ENCODE peak calls at places on chromosomes 3 and 15, in nine cellular contexts. E, N, G, K, X, M, W, P and R are unnamed samples. For H3K4me1, the result is how much of the 10 kb centered on the place peaks cover.

GRCh38 chr3:43872301-43872700 is 181.6 kb downstream of the ABHD5 start:
- DNase-seq in E (no peak), N (no peak), G (peak), K (no peak), X (no peak), M (no peak), W (no peak), P (no peak), R (no peak)

GRCh38 chr3:124552224-124552623 is 178.0 kb upstream of the UMPS start:
- DNase-seq in E (no peak), N (no peak), G (no peak), K (peak), X (no peak), M (no peak), W (peak), P (peak), R (peak)

GRCh38 chr3:146813496-146813895 is 208.3 kb upstream of the PLSCR5 start:
- DNase-seq in E (no peak), N (no peak), G (no peak), K (no peak), X (no peak), M (no peak), W (no peak), P (no peak), R (no peak)

GRCh38 chr15:43067717-43068461 is 37.9 kb downstream of the UBR1 start:
- DNase-seq in E (no peak), N (no peak), G (no peak), K (peak), X (no peak), M (peak), W (no peak), P (no peak), R (no peak)

GRCh38 chr3:84223512-84223911 is 735.3 kb upstream of the CADM2 start:
- DNase-seq in E (no peak), N (no peak), G (no peak), K (no peak), X (no peak), M (no peak), W (no peak), P (no peak), R (no peak)

GRCh38 chr3:129278970-129279906 is 568 bp downstream of the HMCES start:
- DNase-seq in E (peak), N (peak), G (peak), K (peak), X (no peak), M (peak), W (peak), P (peak), R (no peak)

GRCh38 chr3:193377591-193377990 is 962 bp downstream of the ATP13A5 start:
- DNase-seq in E (no peak), N (no peak), G (no peak), K (no peak), X (no peak), M (no peak), W (no peak), P (no peak), R (no peak)

GRCh38 chr15:99324700-99325099 is 73.4 kb downstream of the LRRC28 start:
- DNase-seq in E (no peak), N (no peak), G (no peak), K (no peak), X (no peak), M (no peak), W (no peak), P (no peak), R (no peak)

GRCh38 chr3:193347507-193348501 is 30.7 kb downstream of the ATP13A5 start:
- DNase-seq in E (no peak), N (no peak), G (no peak), K (no peak), X (no peak), M (no peak), W (no peak), P (no peak), R (no peak)

GRCh38 chr15:85972805-85973540 is 106.7 kb upstream of the AGBL1 start:
- DNase-seq in E (no peak), N (no peak), G (no peak), K (peak), X (no peak), M (no peak), W (no peak), P (no peak), R (no peak)

GRCh38 chr15:29132786-29133185 is 136.8 kb downstream of the NSMCE3 start:
- DNase-seq in E (peak), N (peak), G (peak), K (no peak), X (no peak), M (no peak), W (no peak), P (no peak), R (no peak)

GRCh38 chr15:22810735-22811338 is 24.4 kb downstream of the NIPA1 start:
- DNase-seq in E (no peak), N (no peak), G (no peak), K (no peak), X (no peak), M (no peak), W (no peak), P (no peak), R (no peak)

GRCh38 chr3:151909720-151910405 is 36.4 kb downstream of the SUCNR1 start:
- DNase-seq in E (no peak), N (no peak), G (no peak), K (no peak), X (no peak), M (no peak), W (no peak), P (no peak), R (no peak)

GRCh38 chr3:45612918-45613602 is 18.5 kb downstream of the LIMD1 start:
- DNase-seq in E (no peak), N (no peak), G (no peak), K (no peak), X (no peak), M (no peak), W (no peak), P (no peak), R (no peak)

GRCh38 chr15:90400759-90401314 is 12.8 kb downstream of the IQGAP1 start:
- DNase-seq in E (peak), N (peak), G (peak), K (peak), X (peak), M (peak), W (peak), P (peak), R (peak)

GRCh38 chr3:53740946-53741345 is 105.3 kb downstream of the CHDH start:
- DNase-seq in E (no peak), N (no peak), G (no peak), K (no peak), X (no peak), M (no peak), W (no peak), P (no peak), R (no peak)

GRCh38 chr3:57852896-57853295 is 96.8 kb downstream of the SLMAP start:
- DNase-seq in E (no peak), N (no peak), G (peak), K (peak), X (no peak), M (no peak), W (no peak), P (no peak), R (no peak)

GRCh38 chr3:197539651-197540051 is 16.1 kb downstream of the BDH1 start:
- DNase-seq in E (peak), N (no peak), G (no peak), K (no peak), X (no peak), M (peak), W (no peak), P (peak), R (peak)

GRCh38 chr3:112360574-112360973 is 27.6 kb downstream of the CD200 start:
- DNase-seq in E (no peak), N (no peak), G (no peak), K (no peak), X (no peak), M (no peak), W (peak), P (no peak), R (no peak)

GRCh38 chr3:158640646-158641045 is 3.7 kb upstream of the GFM1 start:
- DNase-seq in E (no peak), N (no peak), G (no peak), K (no peak), X (no peak), M (no peak), W (no peak), P (no peak), R (no peak)

GRCh38 chr15:75693501-75694240 is 19.0 kb downstream of the CSPG4 start:
- DNase-seq in E (no peak), N (no peak), G (no peak), K (no peak), X (no peak), M (no peak), W (no peak), P (no peak), R (no peak)

GRCh38 chr3:177692304-177692703 is 495.0 kb upstream of the TBL1XR1 start:
- DNase-seq in E (no peak), N (no peak), G (no peak), K (no peak), X (no peak), M (no peak), W (no peak), P (no peak), R (no peak)

GRCh38 chr3:56940989-56941388 is 119.5 kb upstream of the SPATA12 start:
- DNase-seq in E (no peak), N (no peak), G (no peak), K (no peak), X (no peak), M (no peak), W (no peak), P (no peak), R (no peak)

GRCh38 chr3:42053476-42053875 is 37.7 kb upstream of the TRAK1 start:
- DNase-seq in E (no peak), N (no peak), G (no peak), K (no peak), X (no peak), M (no peak), W (peak), P (no peak), R (no peak)

GRCh38 chr15:91348812-91349500 is 248.9 kb downstream of the SV2B start:
- DNase-seq in E (no peak), N (no peak), G (no peak), K (no peak), X (no peak), M (no peak), W (no peak), P (no peak), R (no peak)

GRCh38 chr3:70771426-70772147 is 459.1 kb upstream of the MDFIC2 start:
- DNase-seq in E (no peak), N (no peak), G (no peak), K (no peak), X (no peak), M (no peak), W (no peak), P (no peak), R (no peak)

GRCh38 chr15:25738171-25738792 is 124.8 kb downstream of the ATP10A start:
- DNase-seq in E (no peak), N (peak), G (no peak), K (no peak), X (no peak), M (no peak), W (no peak), P (no peak), R (no peak)

GRCh38 chr3:115833074-115833473 is 209.8 kb downstream of the GAP43 start:
- DNase-seq in E (no peak), N (no peak), G (no peak), K (no peak), X (no peak), M (no peak), W (no peak), P (no peak), R (no peak)

GRCh38 chr3:21654662-21655061 is 96.3 kb downstream of the ZNF385D start:
- DNase-seq in E (no peak), N (no peak), G (no peak), K (no peak), X (peak), M (no peak), W (no peak), P (no peak), R (no peak)

GRCh38 chr15:88956906-88957305 is 43.7 kb upstream of the MFGE8 start:
- DNase-seq in E (no peak), N (no peak), G (no peak), K (no peak), X (no peak), M (no peak), W (no peak), P (no peak), R (no peak)

GRCh38 chr15:73782339-73782979 is 29.3 kb upstream of the INSYN1 start:
- DNase-seq in E (no peak), N (no peak), G (no peak), K (no peak), X (no peak), M (no peak), W (no peak), P (no peak), R (no peak)

GRCh38 chr15:84940399-84940798 is 41.3 kb upstream of the PDE8A start:
- DNase-seq in E (no peak), N (no peak), G (no peak), K (no peak), X (no peak), M (no peak), W (no peak), P (no peak), R (no peak)

GRCh38 chr3:61802772-61803171 is 241.4 kb downstream of the PTPRG start:
- DNase-seq in E (no peak), N (no peak), G (no peak), K (no peak), X (no peak), M (no peak), W (no peak), P (no peak), R (no peak)

GRCh38 chr15:80838666-80839065 is 59.5 kb downstream of the CEMIP start:
- DNase-seq in E (no peak), N (no peak), G (no peak), K (no peak), X (no peak), M (no peak), W (no peak), P (no peak), R (no peak)

GRCh38 chr3:115660646-115661442 is 37.5 kb downstream of the GAP43 start:
- DNase-seq in E (no peak), N (no peak), G (no peak), K (no peak), X (no peak), M (no peak), W (no peak), P (no peak), R (no peak)

GRCh38 chr3:11335056-11335608 is 62.9 kb downstream of the ATG7 start:
- DNase-seq in E (no peak), N (no peak), G (peak), K (peak), X (peak), M (peak), W (no peak), P (no peak), R (peak)

GRCh38 chr15:64151727-64152506 is at the start of gene SNX22:
- DNase-seq in E (no peak), N (no peak), G (peak), K (no peak), X (no peak), M (no peak), W (peak), P (no peak), R (no peak)

GRCh38 chr3:172179680-172180399 is 140.5 kb downstream of the FNDC3B start:
- DNase-seq in E (no peak), N (no peak), G (no peak), K (peak), X (no peak), M (no peak), W (no peak), P (no peak), R (no peak)
- H3K4me1 ChIP-seq in E (under half), N (under half), G (under half), K (half or more), X (half or more), M (under half), W (under half), P (under half), R (under half)

GRCh38 chr3:100128565-100128964 is 14.3 kb upstream of the FILIP1L start:
- DNase-seq in E (no peak), N (no peak), G (no peak), K (no peak), X (no peak), M (no peak), W (no peak), P (no peak), R (no peak)
- TF ChIP-seq POLR2AphosphoS5 in E (no peak), N (no peak), G (no peak), K (no peak), X (no peak), M (no peak), W (no peak), P (no peak), R (no peak)

DNA sequence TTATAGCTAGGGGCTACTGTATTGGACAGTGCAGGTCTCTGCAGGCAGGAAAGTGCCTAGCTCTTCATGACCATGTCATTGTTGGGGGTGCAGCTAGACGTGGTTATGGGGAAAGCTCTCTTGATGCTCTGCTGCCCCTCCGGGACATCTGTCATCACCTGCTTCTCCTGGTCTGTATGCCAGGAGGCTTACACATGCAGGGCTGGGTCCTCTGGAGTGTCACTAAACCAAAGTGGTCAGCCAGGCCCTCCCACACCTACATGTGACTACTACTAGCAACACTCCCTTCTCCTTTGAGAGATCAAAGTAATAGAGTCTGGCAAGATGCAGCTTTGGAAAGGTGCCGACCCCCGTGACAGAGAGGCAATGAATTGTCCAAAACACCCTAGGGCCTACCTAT is 98.5 kb downstream of the SST start:
- DNase-seq in E (no peak), N (no peak), G (no peak), K (no peak), X (no peak), M (no peak), W (no peak), P (no peak), R (no peak)
- H3K4me3 ChIP-seq in E (no peak), N (no peak), G (no peak), K (no peak), X (no peak), M (no peak), W (no peak), P (no peak), R (no peak)

GRCh38 chr3:49410102-49410843 is 1.5 kb downstream of the RHOA start:
- DNase-seq in E (no peak), N (no peak), G (no peak), K (no peak), X (no peak), M (no peak), W (no peak), P (no peak), R (no peak)
- H3K4me1 ChIP-seq in E (half or more), N (under half), G (under half), K (half or more), X (under half), M (under half), W (half or more), P (under half), R (under half)